ENCODE peak calls at places on chromosomes 5 and 9, in nine cellular contexts. D is foreskin fibroblast, P is memory B cell, Z is body of pancreas, I is C1 segment of cervical spinal cord, B is heart left ventricle, Q is cerebellum, K is endodermal cell, T is ureter. U is an unnamed sample.
A peak's percentile ranks its signal among the peaks of the same experiment; 100 is the strongest.

GRCh38 chr9:126219166-126219565 is 107.5 kb upstream of the MVB12B start:
- DNase-seq in D (no peak), P (no peak), Z (no peak), I (no peak), B (no peak), Q (no peak), K (peak; percentile 18), T (no peak), U (no peak)

GRCh38 chr9:121304707-121305106 is 36.7 kb downstream of the GSN start:
- DNase-seq in D (no peak), P (no peak), Z (no peak), I (no peak), B (no peak), Q (no peak), K (no peak), T (no peak), U (no peak)

GRCh38 chr9:121744002-121744686 is 92.7 kb downstream of the DAB2IP start:
- DNase-seq in D (no peak), P (peak; percentile 12), Z (peak; percentile 78), I (peak; percentile 54), B (peak; percentile 74), Q (no peak), K (peak; percentile 88), T (peak; percentile 78), U (peak; percentile 85)

GRCh38 chr5:157563373-157564148 is 12.0 kb downstream of the ADAM19 start:
- DNase-seq in D (no peak), P (no peak), Z (peak; percentile 19), I (peak; percentile 43), B (peak; percentile 41), Q (peak; percentile 84), K (peak; percentile 32), T (peak; percentile 64), U (peak; percentile 68)

GRCh38 chr9:114097613-114098020 is 1.5 kb downstream of the KIF12 start:
- DNase-seq in D (no peak), P (no peak), Z (peak; percentile 62), I (no peak), B (no peak), Q (no peak), K (peak; percentile 49), T (no peak), U (no peak)

GRCh38 chr5:27388755-27389154 is 350.4 kb upstream of the CDH9 start:
- DNase-seq in D (no peak), P (no peak), Z (peak; percentile 3), I (no peak), B (no peak), Q (no peak), K (no peak), T (no peak), U (no peak)

GRCh38 chr5:168874713-168875380 is 295.7 kb upstream of the PANK3 start:
- DNase-seq in D (no peak), P (no peak), Z (no peak), I (no peak), B (no peak), Q (no peak), K (no peak), T (no peak), U (no peak)

GRCh38 chr9:70563437-70564204 is 149.2 kb upstream of the KLF9 start:
- DNase-seq in D (peak; percentile 73), P (peak; percentile 16), Z (peak; percentile 50), I (peak; percentile 6), B (no peak), Q (no peak), K (no peak), T (no peak), U (no peak)

GRCh38 chr9:137723396-137724113 is 104.8 kb downstream of the EHMT1 start:
- DNase-seq in D (no peak), P (no peak), Z (no peak), I (no peak), B (no peak), Q (no peak), K (no peak), T (no peak), U (no peak)

GRCh38 chr5:169291877-169292276 is 9.1 kb downstream of the SLIT3 start:
- DNase-seq in D (no peak), P (no peak), Z (no peak), I (no peak), B (no peak), Q (no peak), K (peak; percentile 13), T (peak; percentile 5), U (no peak)

GRCh38 chr9:95741631-95742030 is 133.9 kb upstream of the ERCC6L2 start:
- DNase-seq in D (no peak), P (no peak), Z (no peak), I (no peak), B (no peak), Q (no peak), K (no peak), T (no peak), U (no peak)

GRCh38 chr5:32279786-32280185 is 33.0 kb downstream of the MTMR12 start:
- DNase-seq in D (no peak), P (no peak), Z (no peak), I (no peak), B (no peak), Q (no peak), K (no peak), T (no peak), U (no peak)

GRCh38 chr9:38309324-38310195 is 82.9 kb upstream of the ALDH1B1 start:
- DNase-seq in D (no peak), P (no peak), Z (no peak), I (no peak), B (no peak), Q (no peak), K (no peak), T (no peak), U (no peak)

GRCh38 chr5:134794819-134795218 is 36.2 kb downstream of the DDX46 start:
- DNase-seq in D (no peak), P (no peak), Z (no peak), I (no peak), B (no peak), Q (no peak), K (no peak), T (no peak), U (no peak)

GRCh38 chr5:158679221-158679641 is 420.5 kb downstream of the EBF1 start:
- DNase-seq in D (no peak), P (no peak), Z (no peak), I (no peak), B (no peak), Q (no peak), K (no peak), T (no peak), U (no peak)

GRCh38 chr5:64979518-64979917 is 210.8 kb downstream of the CWC27 start:
- DNase-seq in D (no peak), P (no peak), Z (no peak), I (no peak), B (no peak), Q (peak; percentile 2), K (no peak), T (no peak), U (no peak)

U was measured in aorta.